ENCODE peak calls at places on chromosome 16, in four cellular contexts. C is AG04450, A is fibroblast of pulmonary artery, Y is mucosa of descending colon. W is an unnamed sample.

GRCh38 chr16:50719401-50720337 is 22.2 kb upstream of the CYLD start:
- DNase-seq in C (no peak), A (no peak), Y (peak), W (no peak)

GRCh38 chr16:79542196-79542859 is 58.2 kb downstream of the MAF start:
- DNase-seq in C (no peak), A (no peak), Y (peak), W (no peak)

GRCh38 chr16:77951788-77952187 is 70.6 kb upstream of the CLEC3A start:
- DNase-seq in C (no peak), A (no peak), Y (no peak), W (peak)

GRCh38 chr16:68834550-68834949 is 8.8 kb upstream of the TANGO6 start:
- DNase-seq in C (no peak), A (no peak), Y (no peak), W (no peak)

GRCh38 chr16:55283776-55284717 is 40.0 kb upstream of the IRX6 start:
- DNase-seq in C (no peak), A (no peak), Y (no peak), W (no peak)

GRCh38 chr16:12311309-12311708 is 334.8 kb downstream of the SNX29 start:
- DNase-seq in C (no peak), A (no peak), Y (no peak), W (no peak)

GRCh38 chr16:72923757-72924156 is 124.2 kb downstream of the ZFHX3 start:
- DNase-seq in C (no peak), A (no peak), Y (no peak), W (no peak)

GRCh38 chr16:50326835-50327465 is 41.8 kb downstream of the BRD7 start:
- DNase-seq in C (no peak), A (peak), Y (no peak), W (peak)

GRCh38 chr16:26177438-26177837 is 485.7 kb downstream of the HS3ST4 start:
- DNase-seq in C (no peak), A (no peak), Y (no peak), W (no peak)

GRCh38 chr16:16030449-16030848 is 81.0 kb downstream of the ABCC1 start:
- DNase-seq in C (no peak), A (no peak), Y (no peak), W (no peak)

GRCh38 chr16:53608094-53608493 is 95.6 kb downstream of the RPGRIP1L start:
- DNase-seq in C (no peak), A (no peak), Y (no peak), W (no peak)

GRCh38 chr16:85349413-85350145 is 237.3 kb upstream of the CIBAR2 start:
- DNase-seq in C (no peak), A (no peak), Y (no peak), W (no peak)

GRCh38 chr16:4778050-4778392 is 10.1 kb downstream of the SEPTIN12 start:
- DNase-seq in C (no peak), A (no peak), Y (no peak), W (no peak)

GRCh38 chr16:89191033-89191900 is 9.1 kb downstream of the SLC22A31 start:
- DNase-seq in C (no peak), A (no peak), Y (peak), W (no peak)

GRCh38 chr16:25395528-25395927 is 137.9 kb upstream of the ZKSCAN2 start:
- DNase-seq in C (no peak), A (no peak), Y (no peak), W (no peak)

GRCh38 chr16:8894736-8895334 is 12.7 kb downstream of the LITAFD start:
- DNase-seq in C (no peak), A (no peak), Y (peak), W (no peak)

GRCh38 chr16:67531247-67531646 is 2.6 kb downstream of the RIPOR1 start:
- DNase-seq in C (no peak), A (no peak), Y (no peak), W (no peak)

GRCh38 chr16:67535201-67535600 is 6.6 kb downstream of the RIPOR1 start:
- DNase-seq in C (no peak), A (no peak), Y (no peak), W (no peak)

GRCh38 chr16:67537270-67537635 is 8.6 kb downstream of the RIPOR1 start:
- DNase-seq in C (no peak), A (peak), Y (peak), W (peak)

GRCh38 chr16:67533024-67533560 is 4.5 kb downstream of the RIPOR1 start:
- DNase-seq in C (no peak), A (no peak), Y (no peak), W (no peak)

GRCh38 chr16:67534420-67534819 is 5.8 kb downstream of the RIPOR1 start:
- DNase-seq in C (no peak), A (no peak), Y (no peak), W (no peak)
- TF ChIP-seq CTCF in C (no peak), A (no peak), Y (no peak), W (no peak)

DNA sequence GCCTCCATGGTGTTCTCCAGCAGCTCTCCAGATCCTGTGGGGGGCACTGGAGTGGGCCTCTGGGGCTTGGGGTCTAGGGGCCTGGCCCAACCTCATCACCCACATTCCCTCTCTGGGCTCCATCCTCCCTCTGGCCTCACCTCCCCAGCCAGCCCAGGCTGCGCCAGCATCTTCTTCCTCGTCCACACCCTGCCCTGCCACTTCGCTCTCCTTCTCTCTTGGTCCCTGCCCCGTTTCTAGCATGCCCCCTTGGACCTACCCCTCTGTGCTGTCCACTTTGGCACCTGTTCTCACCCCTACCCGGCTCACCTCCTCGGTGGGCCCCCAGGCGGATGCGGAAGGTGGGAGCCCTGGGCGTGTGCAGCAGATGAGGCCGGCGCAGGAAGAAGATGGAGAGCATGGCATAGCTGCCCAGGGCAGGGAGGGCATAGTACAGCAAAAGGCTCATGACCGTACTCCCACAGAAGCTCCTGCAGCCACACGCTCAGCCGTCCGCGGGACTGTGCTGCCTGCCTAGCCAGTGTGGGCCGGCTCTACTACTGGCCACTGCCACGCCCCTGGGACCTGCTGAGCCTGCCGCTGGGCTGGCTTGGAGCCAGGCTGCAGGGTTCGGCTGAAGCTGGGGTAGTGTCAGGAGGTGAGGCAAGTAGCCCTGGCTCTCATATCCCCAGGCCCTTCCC is at the start of gene GDPD3:
- DNase-seq in C (no peak), A (no peak), Y (peak), W (no peak)
- TF ChIP-seq CTCF in C (no peak), A (no peak), Y (no peak), W (no peak)

GRCh38 chr16:30430428-30430970 is 669 bp upstream of the DCTPP1 start:
- DNase-seq in C (no peak), A (no peak), Y (peak), W (no peak)
- TF ChIP-seq CTCF in C (no peak), A (no peak), Y (no peak), W (peak)

GRCh38 chr16:71442041-71442440 is at the start of gene TLE7:
- DNase-seq in C (no peak), A (no peak), Y (no peak), W (peak)

GRCh38 chr16:71441348-71441781 is 489 bp downstream of the TLE7 start:
- DNase-seq in C (no peak), A (no peak), Y (no peak), W (peak)

GRCh38 chr16:71443714-71444113 is 1.9 kb upstream of the TLE7 start:
- DNase-seq in C (no peak), A (no peak), Y (no peak), W (no peak)

GRCh38 chr16:71439531-71439930 is 2.3 kb downstream of the TLE7 start:
- DNase-seq in C (no peak), A (no peak), Y (no peak), W (no peak)

DNA sequence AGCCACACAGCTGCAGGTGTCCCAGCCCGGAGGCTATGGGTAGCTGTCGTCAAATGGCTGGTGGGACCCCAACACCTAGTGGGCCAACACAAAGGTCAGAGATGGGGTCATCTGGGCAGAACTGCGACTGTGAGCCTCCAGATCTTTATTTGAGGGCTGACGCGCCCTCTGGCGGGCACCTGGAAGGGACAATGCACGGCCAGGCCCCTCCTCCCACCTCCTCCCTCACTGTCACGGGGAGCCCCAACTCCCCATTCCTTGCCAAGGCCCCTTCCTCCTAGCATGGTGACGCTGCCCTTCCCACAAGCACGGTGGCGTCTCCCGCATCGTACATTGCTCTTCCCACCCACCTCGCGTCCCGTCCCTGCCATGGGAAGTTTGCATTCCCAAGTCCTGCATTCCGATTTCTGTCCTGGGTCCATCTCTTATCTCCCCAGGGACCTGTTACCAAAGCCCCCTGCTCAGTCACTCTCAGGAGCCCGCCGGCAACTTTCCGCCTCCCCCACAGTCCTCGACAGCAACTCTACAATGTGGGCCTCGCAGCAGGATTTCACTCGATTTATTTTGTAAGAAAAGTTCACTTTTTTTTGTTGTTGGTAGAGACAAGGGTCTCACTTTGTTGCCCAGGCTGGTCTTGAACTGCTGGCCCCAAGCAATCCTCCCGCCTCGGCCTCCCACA is 1.0 kb downstream of the TLE7 start:
- DNase-seq in C (no peak), A (no peak), Y (no peak), W (peak)
- TF ChIP-seq CTCF in C (no peak), A (no peak), Y (no peak), W (peak)

GRCh38 chr16:59412275-59412841 is 678.2 kb upstream of the GOT2 start:
- DNase-seq in C (no peak), A (no peak), Y (no peak), W (no peak)
- TF ChIP-seq CTCF in C (peak), A (no peak), Y (no peak), W (no peak)